ENCODE peak calls at places on chromosomes 13 and 19, in seven cellular contexts. One of them, this sample, is unnamed. For H3K36me3, the result is how much of the 10 kb centered on the place peaks cover.

GRCh38 chr19:7900931-7901330 is 2.7 kb upstream of the MAP2K7 start:
- DNase-seq in heart left ventricle: no peak
- DNase-seq in Peyer's patch: no peak
- DNase-seq in psoas muscle: no peak
- DNase-seq in thoracic aorta: no peak
- DNase-seq in neuronal stem cell: no peak
- DNase-seq in SK-N-SH: no peak
- DNase-seq in this sample: no peak

GRCh38 chr13:23025848-23026608 is 154.8 kb upstream of the SGCG start:
- DNase-seq in heart left ventricle: no peak
- DNase-seq in Peyer's patch: no peak
- DNase-seq in psoas muscle: no peak
- DNase-seq in thoracic aorta: no peak
- DNase-seq in neuronal stem cell: no peak
- DNase-seq in SK-N-SH: no peak
- DNase-seq in this sample: no peak

GRCh38 chr19:50795665-50796073 is 5.5 kb downstream of the ACP4 start:
- DNase-seq in heart left ventricle: no peak
- DNase-seq in Peyer's patch: no peak
- DNase-seq in psoas muscle: no peak
- DNase-seq in thoracic aorta: no peak
- DNase-seq in neuronal stem cell: no peak
- DNase-seq in SK-N-SH: no peak
- DNase-seq in this sample: no peak

GRCh38 chr13:36163303-36163702 is 32.1 kb upstream of the DCLK1 start:
- DNase-seq in heart left ventricle: no peak
- DNase-seq in Peyer's patch: no peak
- DNase-seq in psoas muscle: no peak
- DNase-seq in thoracic aorta: no peak
- DNase-seq in neuronal stem cell: no peak
- DNase-seq in SK-N-SH: no peak
- DNase-seq in this sample: no peak

GRCh38 chr13:83312194-83312593 is 570.1 kb downstream of the SLITRK1 start:
- DNase-seq in heart left ventricle: no peak
- DNase-seq in Peyer's patch: no peak
- DNase-seq in psoas muscle: no peak
- DNase-seq in thoracic aorta: no peak
- DNase-seq in neuronal stem cell: no peak
- DNase-seq in SK-N-SH: no peak
- DNase-seq in this sample: no peak

GRCh38 chr13:68927387-68928026 is 1180.1 kb upstream of the ATXN8OS start:
- DNase-seq in heart left ventricle: no peak
- DNase-seq in Peyer's patch: no peak
- DNase-seq in psoas muscle: no peak
- DNase-seq in thoracic aorta: no peak
- DNase-seq in neuronal stem cell: peak
- DNase-seq in SK-N-SH: peak
- DNase-seq in this sample: peak

GRCh38 chr19:2659856-2660432 is 42.5 kb downstream of the GNG7 start:
- DNase-seq in heart left ventricle: no peak
- DNase-seq in Peyer's patch: no peak
- DNase-seq in psoas muscle: no peak
- DNase-seq in thoracic aorta: no peak
- DNase-seq in neuronal stem cell: no peak
- DNase-seq in SK-N-SH: no peak
- DNase-seq in this sample: no peak

GRCh38 chr13:36310417-36311108 is 12.9 kb upstream of the CCDC169 start:
- DNase-seq in heart left ventricle: no peak
- DNase-seq in Peyer's patch: no peak
- DNase-seq in psoas muscle: no peak
- DNase-seq in thoracic aorta: no peak
- DNase-seq in neuronal stem cell: no peak
- DNase-seq in SK-N-SH: no peak
- DNase-seq in this sample: no peak

GRCh38 chr13:68170961-68171360 is 940.8 kb upstream of the PCDH9 start:
- DNase-seq in heart left ventricle: no peak
- DNase-seq in Peyer's patch: no peak
- DNase-seq in psoas muscle: no peak
- DNase-seq in thoracic aorta: no peak
- DNase-seq in neuronal stem cell: no peak
- DNase-seq in SK-N-SH: no peak
- DNase-seq in this sample: no peak

GRCh38 chr19:4933528-4933927 is 24.2 kb downstream of the UHRF1 start:
- DNase-seq in heart left ventricle: no peak
- DNase-seq in Peyer's patch: peak
- DNase-seq in psoas muscle: no peak
- DNase-seq in thoracic aorta: no peak
- DNase-seq in neuronal stem cell: no peak
- DNase-seq in SK-N-SH: no peak
- DNase-seq in this sample: no peak

GRCh38 chr13:95007322-95007721 is 293.9 kb downstream of the ABCC4 start:
- DNase-seq in heart left ventricle: no peak
- DNase-seq in Peyer's patch: no peak
- DNase-seq in psoas muscle: no peak
- DNase-seq in thoracic aorta: no peak
- DNase-seq in neuronal stem cell: no peak
- DNase-seq in SK-N-SH: no peak
- DNase-seq in this sample: no peak

GRCh38 chr19:38024991-38025716 is 118.1 kb downstream of the SIPA1L3 start:
- DNase-seq in heart left ventricle: no peak
- DNase-seq in Peyer's patch: no peak
- DNase-seq in psoas muscle: no peak
- DNase-seq in thoracic aorta: no peak
- DNase-seq in neuronal stem cell: no peak
- DNase-seq in SK-N-SH: no peak
- DNase-seq in this sample: no peak

GRCh38 chr19:46992699-46993535 is 26.7 kb upstream of the NPAS1 start:
- DNase-seq in heart left ventricle: peak
- DNase-seq in Peyer's patch: no peak
- DNase-seq in psoas muscle: peak
- DNase-seq in thoracic aorta: no peak
- DNase-seq in neuronal stem cell: no peak
- DNase-seq in SK-N-SH: no peak
- DNase-seq in this sample: no peak
- H3K36me3 ChIP-seq in heart left ventricle: under half
- H3K36me3 ChIP-seq in Peyer's patch: under half
- H3K36me3 ChIP-seq in psoas muscle: under half
- H3K36me3 ChIP-seq in thoracic aorta: under half
- H3K36me3 ChIP-seq in neuronal stem cell: half or more
- H3K36me3 ChIP-seq in SK-N-SH: under half
- H3K36me3 ChIP-seq in this sample: half or more

DNA sequence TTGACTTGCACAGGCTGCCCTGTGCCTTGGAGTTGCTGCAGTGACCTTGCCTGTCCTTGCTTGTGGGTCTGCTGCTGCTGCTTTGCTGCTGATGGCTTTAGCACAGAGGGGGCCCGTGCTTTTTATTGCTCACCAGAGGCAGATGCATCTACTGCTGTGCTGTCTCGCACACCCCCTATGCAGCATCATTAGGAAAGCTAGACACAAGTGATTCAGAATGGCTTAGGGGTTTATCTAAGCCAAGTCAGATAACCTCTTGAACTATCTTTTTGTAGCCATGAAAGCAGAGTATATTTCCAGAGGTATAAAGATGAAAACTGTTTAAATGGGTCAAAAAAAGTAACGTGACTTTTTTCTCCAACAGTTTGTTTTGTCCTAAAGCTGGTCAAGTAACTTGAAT is 7.8 kb downstream of the GTF3A start:
- DNase-seq in heart left ventricle: no peak
- DNase-seq in Peyer's patch: no peak
- DNase-seq in psoas muscle: no peak
- DNase-seq in thoracic aorta: no peak
- DNase-seq in neuronal stem cell: no peak
- DNase-seq in SK-N-SH: no peak
- DNase-seq in this sample: no peak
- H3K36me3 ChIP-seq in heart left ventricle: under half
- H3K36me3 ChIP-seq in Peyer's patch: under half
- H3K36me3 ChIP-seq in psoas muscle: half or more
- H3K36me3 ChIP-seq in thoracic aorta: under half
- H3K36me3 ChIP-seq in neuronal stem cell: under half
- H3K36me3 ChIP-seq in SK-N-SH: half or more
- H3K36me3 ChIP-seq in this sample: half or more

GRCh38 chr13:52009985-52010384 is 1.3 kb downstream of the ATP7B start:
- DNase-seq in heart left ventricle: no peak
- DNase-seq in Peyer's patch: no peak
- DNase-seq in psoas muscle: no peak
- DNase-seq in thoracic aorta: no peak
- DNase-seq in neuronal stem cell: no peak
- DNase-seq in SK-N-SH: no peak
- DNase-seq in this sample: no peak

GRCh38 chr13:52011690-52012511 is at the start of gene ALG11:
- DNase-seq in heart left ventricle: peak
- DNase-seq in Peyer's patch: peak
- DNase-seq in psoas muscle: peak
- DNase-seq in thoracic aorta: peak
- DNase-seq in neuronal stem cell: peak
- DNase-seq in SK-N-SH: peak
- DNase-seq in this sample: peak

GRCh38 chr13:52006491-52007245 is 4.6 kb downstream of the ATP7B start:
- DNase-seq in heart left ventricle: no peak
- DNase-seq in Peyer's patch: no peak
- DNase-seq in psoas muscle: no peak
- DNase-seq in thoracic aorta: no peak
- DNase-seq in neuronal stem cell: no peak
- DNase-seq in SK-N-SH: no peak
- DNase-seq in this sample: no peak

GRCh38 chr13:52012512-52012836 is 276 bp downstream of the ALG11 start:
- DNase-seq in heart left ventricle: no peak
- DNase-seq in Peyer's patch: no peak
- DNase-seq in psoas muscle: no peak
- DNase-seq in thoracic aorta: no peak
- DNase-seq in neuronal stem cell: no peak
- DNase-seq in SK-N-SH: no peak
- DNase-seq in this sample: no peak

GRCh38 chr13:52010890-52011689 is at the start of gene ATP7B:
- DNase-seq in heart left ventricle: peak
- DNase-seq in Peyer's patch: peak
- DNase-seq in psoas muscle: no peak
- DNase-seq in thoracic aorta: no peak
- DNase-seq in neuronal stem cell: peak
- DNase-seq in SK-N-SH: peak
- DNase-seq in this sample: peak
- H3K36me3 ChIP-seq in heart left ventricle: under half
- H3K36me3 ChIP-seq in Peyer's patch: under half
- H3K36me3 ChIP-seq in psoas muscle: under half
- H3K36me3 ChIP-seq in thoracic aorta: under half
- H3K36me3 ChIP-seq in neuronal stem cell: under half
- H3K36me3 ChIP-seq in SK-N-SH: under half
- H3K36me3 ChIP-seq in this sample: under half

GRCh38 chr13:27638521-27638920 is 16.8 kb downstream of the POLR1D start:
- DNase-seq in heart left ventricle: no peak
- DNase-seq in Peyer's patch: no peak
- DNase-seq in psoas muscle: no peak
- DNase-seq in thoracic aorta: no peak
- DNase-seq in neuronal stem cell: no peak
- DNase-seq in SK-N-SH: no peak
- DNase-seq in this sample: no peak

GRCh38 chr13:27636624-27637288 is 15.1 kb downstream of the POLR1D start:
- DNase-seq in heart left ventricle: no peak
- DNase-seq in Peyer's patch: no peak
- DNase-seq in psoas muscle: no peak
- DNase-seq in thoracic aorta: no peak
- DNase-seq in neuronal stem cell: no peak
- DNase-seq in SK-N-SH: no peak
- DNase-seq in this sample: no peak

GRCh38 chr13:27641711-27642502 is 20.2 kb downstream of the POLR1D start:
- DNase-seq in heart left ventricle: no peak
- DNase-seq in Peyer's patch: no peak
- DNase-seq in psoas muscle: no peak
- DNase-seq in thoracic aorta: no peak
- DNase-seq in neuronal stem cell: no peak
- DNase-seq in SK-N-SH: no peak
- DNase-seq in this sample: no peak

GRCh38 chr13:27637289-27637626 is 15.6 kb downstream of the POLR1D start:
- DNase-seq in heart left ventricle: no peak
- DNase-seq in Peyer's patch: no peak
- DNase-seq in psoas muscle: no peak
- DNase-seq in thoracic aorta: no peak
- DNase-seq in neuronal stem cell: no peak
- DNase-seq in SK-N-SH: no peak
- DNase-seq in this sample: no peak

GRCh38 chr13:27639186-27639585 is 17.5 kb downstream of the POLR1D start:
- DNase-seq in heart left ventricle: no peak
- DNase-seq in Peyer's patch: no peak
- DNase-seq in psoas muscle: no peak
- DNase-seq in thoracic aorta: no peak
- DNase-seq in neuronal stem cell: no peak
- DNase-seq in SK-N-SH: no peak
- DNase-seq in this sample: no peak
- H3K36me3 ChIP-seq in heart left ventricle: under half
- H3K36me3 ChIP-seq in Peyer's patch: under half
- H3K36me3 ChIP-seq in psoas muscle: under half
- H3K36me3 ChIP-seq in thoracic aorta: under half
- H3K36me3 ChIP-seq in neuronal stem cell: under half
- H3K36me3 ChIP-seq in SK-N-SH: under half
- H3K36me3 ChIP-seq in this sample: under half

This sample was measured in BE2C.